ENCODE peak calls at places on chromosomes 11 and 22, in eight cellular contexts. J is ACHN; U is GM19239; Y is stimulated activated CD8-positive, alpha-beta memory T cell treated with anti-CD3 and anti-CD28 coated beads, Interleukin-15, amount 100 ng/mL, for 24 hours; W is progenitor cell of endocrine pancreas; M is psoas muscle; L is right atrium auricular region; D is NCI-H82. K is an unnamed sample.

GRCh38 chr11:111364503-111364902 is 14.6 kb downstream of the POU2AF1 start:
- DNase-seq in J (no peak), U (no peak), Y (no peak), W (no peak), M (no peak), L (no peak), D (no peak), K (no peak)

GRCh38 chr11:68077617-68078592 is 39.1 kb downstream of the TCIRG1 start:
- DNase-seq in J (no peak), U (peak; percentile 37), Y (no peak), W (no peak), M (no peak), L (no peak), D (no peak), K (no peak)

GRCh38 chr11:91795139-91795887 is 429.3 kb upstream of the FAT3 start:
- DNase-seq in J (no peak), U (no peak), Y (no peak), W (no peak), M (no peak), L (no peak), D (no peak), K (no peak)

GRCh38 chr22:27627444-27627833 is 174.1 kb downstream of the MN1 start:
- DNase-seq in J (no peak), U (no peak), Y (no peak), W (no peak), M (no peak), L (no peak), D (peak; percentile 14), K (no peak)

GRCh38 chr11:119726150-119726553 is 2.8 kb downstream of the NECTIN1 start:
- DNase-seq in J (no peak), U (no peak), Y (no peak), W (no peak), M (no peak), L (no peak), D (no peak), K (no peak)

GRCh38 chr11:36215688-36216050 is 73.6 kb downstream of the COMMD9 start:
- DNase-seq in J (no peak), U (no peak), Y (no peak), W (no peak), M (no peak), L (no peak), D (no peak), K (no peak)

GRCh38 chr11:17293308-17293707 is 16.8 kb downstream of the NUCB2 start:
- DNase-seq in J (no peak), U (no peak), Y (no peak), W (no peak), M (no peak), L (no peak), D (no peak), K (no peak)

GRCh38 chr11:58289266-58289665 is 21.2 kb upstream of the OR10W1 start:
- DNase-seq in J (no peak), U (no peak), Y (no peak), W (no peak), M (no peak), L (no peak), D (no peak), K (no peak)

GRCh38 chr22:37843746-37844089 is 416 bp downstream of the ANKRD54 start:
- DNase-seq in J (peak; percentile 40), U (no peak), Y (peak; percentile 24), W (peak; percentile 56), M (peak; percentile 56), L (no peak), D (peak; percentile 57), K (no peak)

GRCh38 chr22:20206709-20207215 is 55.9 kb upstream of the CCDC188 start:
- DNase-seq in J (peak; percentile 37), U (no peak), Y (no peak), W (no peak), M (no peak), L (no peak), D (peak; percentile 11), K (no peak)

GRCh38 chr22:19525666-19526065 is 1.5 kb upstream of the CLDN5 start:
- DNase-seq in J (no peak), U (no peak), Y (no peak), W (no peak), M (no peak), L (no peak), D (no peak), K (no peak)

GRCh38 chr11:73221996-73222395 is 3.9 kb downstream of the P2RY2 start:
- DNase-seq in J (no peak), U (no peak), Y (no peak), W (no peak), M (no peak), L (no peak), D (no peak), K (no peak)

GRCh38 chr11:47980907-47981621 is 705 bp downstream of the PTPRJ start:
- DNase-seq in J (peak; percentile 43), U (no peak), Y (no peak), W (peak; percentile 63), M (peak; percentile 56), L (no peak), D (peak; percentile 43), K (peak; percentile 87)

GRCh38 chr11:116775975-116776374 is 3.2 kb upstream of the BUD13 start:
- DNase-seq in J (no peak), U (no peak), Y (no peak), W (no peak), M (no peak), L (no peak), D (no peak), K (no peak)

GRCh38 chr11:9677951-9678350 is 14.1 kb downstream of the SWAP70 start:
- DNase-seq in J (no peak), U (no peak), Y (no peak), W (no peak), M (no peak), L (no peak), D (no peak), K (no peak)

GRCh38 chr11:12218909-12219308 is 108.5 kb downstream of the MICAL2 start:
- DNase-seq in J (no peak), U (no peak), Y (no peak), W (no peak), M (no peak), L (no peak), D (no peak), K (no peak)

GRCh38 chr11:107493117-107493516 is 35.5 kb upstream of the CWF19L2 start:
- DNase-seq in J (no peak), U (no peak), Y (no peak), W (no peak), M (no peak), L (no peak), D (no peak), K (no peak)

GRCh38 chr22:29029202-29030000 is 32.2 kb downstream of the C22orf31 start:
- DNase-seq in J (no peak), U (no peak), Y (no peak), W (no peak), M (no peak), L (no peak), D (no peak), K (no peak)

GRCh38 chr11:96246718-96247540 is 96.1 kb downstream of the MAML2 start:
- DNase-seq in J (no peak), U (no peak), Y (no peak), W (no peak), M (no peak), L (no peak), D (no peak), K (no peak)

GRCh38 chr11:96279421-96280290 is 63.3 kb downstream of the MAML2 start:
- DNase-seq in J (no peak), U (no peak), Y (no peak), W (no peak), M (no peak), L (no peak), D (no peak), K (no peak)

K was measured in osteocyte.